ENCODE peak calls at places on chromosomes 2 and 18, in nine cellular contexts. B is WTC11, L is SK-N-DZ, S is endothelial cell, K is NCI-H524 treated with DMSO at 0.1 percent for 48 hours, G is H9, Q is memory B cell, M is activated T-cell treated with anti-CD3 and anti-CD28 coated beads for 1 hour, J is nephron progenitor cell. C is an unnamed sample.

GRCh38 chr2:96400049-96401000 is 64.8 kb downstream of the NCAPH start:
- DNase-seq in Q (no peak), K (no peak), L (no peak), S (no peak), J (no peak), M (no peak), G (no peak), B (no peak), C (no peak)

GRCh38 chr2:167721593-167721992 is 525.8 kb downstream of the STK39 start:
- DNase-seq in B (no peak), L (no peak), S (no peak), Q (no peak), M (no peak), K (no peak), J (no peak), G (no peak), C (no peak)

GRCh38 chr2:69241039-69241586 is 145.9 kb downstream of the GFPT1 start:
- DNase-seq in S (no peak), B (no peak), G (no peak), J (no peak), K (no peak), M (no peak), Q (no peak), L (no peak), C (no peak)

GRCh38 chr2:191478754-191479679 is 198.9 kb upstream of the NABP1 start:
- DNase-seq in L (peak), B (no peak), J (no peak), K (peak), M (no peak), G (no peak), S (peak), Q (no peak), C (no peak)

GRCh38 chr18:74497778-74498177 is 1.6 kb downstream of the CNDP2 start:
- DNase-seq in S (no peak), M (no peak), Q (no peak), K (no peak), L (no peak), J (no peak), G (no peak), B (no peak), C (no peak)

GRCh38 chr18:50341443-50341842 is 33.4 kb upstream of the SKA1 start:
- DNase-seq in M (no peak), L (no peak), S (no peak), Q (no peak), J (no peak), G (no peak), K (no peak), B (no peak), C (no peak)

GRCh38 chr2:202098336-202098735 is 25.3 kb downstream of the KIAA2012 start:
- DNase-seq in G (no peak), K (no peak), S (no peak), J (no peak), Q (no peak), L (no peak), B (no peak), M (no peak), C (no peak)

GRCh38 chr2:159270744-159271379 is 15.6 kb downstream of the WDSUB1 start:
- DNase-seq in B (no peak), K (no peak), Q (no peak), G (no peak), M (no peak), L (no peak), J (no peak), S (no peak), C (no peak)

GRCh38 chr18:45874501-45875184 is 49.2 kb downstream of the SIGLEC15 start:
- DNase-seq in S (no peak), B (no peak), J (no peak), Q (peak), L (peak), M (peak), G (no peak), K (no peak), C (no peak)

GRCh38 chr2:96665083-96665569 is 22.6 kb downstream of the FER1L5 start:
- DNase-seq in L (no peak), J (no peak), B (no peak), Q (no peak), K (no peak), G (no peak), M (no peak), S (no peak), C (no peak)

GRCh38 chr18:44715245-44715644 is 34.6 kb downstream of the SETBP1 start:
- DNase-seq in L (no peak), K (no peak), J (peak), S (no peak), B (no peak), M (no peak), Q (no peak), G (no peak), C (no peak)

GRCh38 chr2:164110518-164110917 is 374.7 kb upstream of the FIGN start:
- DNase-seq in Q (no peak), B (no peak), K (no peak), L (no peak), S (no peak), J (no peak), G (no peak), M (no peak), C (no peak)

GRCh38 chr2:165820296-165820695 is 26.2 kb upstream of the GALNT3 start:
- DNase-seq in K (no peak), S (no peak), J (no peak), Q (no peak), M (no peak), L (no peak), B (no peak), G (no peak), C (no peak)

GRCh38 chr2:233017947-233018346 is 4.9 kb upstream of the NGEF start:
- DNase-seq in J (no peak), K (no peak), G (no peak), M (no peak), Q (no peak), S (no peak), B (no peak), L (no peak), C (no peak)

GRCh38 chr2:194319222-194319992 is 1337.6 kb upstream of the SLC39A10 start:
- DNase-seq in G (peak), L (no peak), B (peak), M (no peak), S (no peak), K (no peak), Q (no peak), J (no peak), C (no peak)

GRCh38 chr2:45964226-45964841 is 312.9 kb downstream of the PRKCE start:
- DNase-seq in L (no peak), J (no peak), S (no peak), M (no peak), B (no peak), Q (no peak), G (no peak), K (no peak), C (no peak)

GRCh38 chr2:241193276-241193675 is 4.8 kb downstream of the ANO7 start:
- DNase-seq in K (no peak), B (no peak), M (no peak), G (no peak), J (no peak), L (no peak), S (no peak), Q (no peak), C (no peak)

GRCh38 chr18:58025733-58026132 is 18.3 kb upstream of the NEDD4L start:
- DNase-seq in B (no peak), J (no peak), K (no peak), Q (no peak), G (no peak), S (no peak), L (no peak), M (no peak), C (no peak)

GRCh38 chr2:182365855-182366254 is 61.0 kb downstream of the PDE1A start:
- DNase-seq in B (no peak), M (no peak), J (no peak), L (no peak), Q (no peak), K (no peak), G (no peak), S (no peak), C (no peak)

GRCh38 chr2:193837368-193837767 is 1642.6 kb upstream of the TMEFF2 start:
- DNase-seq in J (no peak), K (no peak), B (no peak), G (no peak), S (no peak), M (no peak), Q (no peak), L (no peak), C (no peak)

GRCh38 chr2:189409647-189410046 is 31.6 kb upstream of the WDR75 start:
- DNase-seq in L (no peak), B (no peak), K (no peak), Q (no peak), M (no peak), S (no peak), G (no peak), J (no peak), C (no peak)

GRCh38 chr2:215664847-215665525 is 229.1 kb upstream of the FN1 start:
- DNase-seq in J (no peak), K (no peak), L (no peak), G (no peak), B (no peak), M (no peak), S (no peak), Q (no peak), C (no peak)

GRCh38 chr2:233408366-233409285 is 54.3 kb downstream of the DGKD start:
- DNase-seq in M (no peak), B (no peak), G (no peak), J (no peak), S (no peak), Q (no peak), L (no peak), K (peak), C (no peak)

C was measured in CD4-positive, alpha-beta T cell.